ENCODE peak calls at places on chromosomes 4 and X, in eight cellular contexts. W is GM03348; O is H7; E is psoas muscle; G is left cardiac atrium; R is H9; U is stimulated activated effector memory CD8-positive, alpha-beta T cell treated with anti-CD3 and anti-CD28 coated beads, Interleukin-12 subunit alpha, Interleukin-12 subunit beta, amount 100 ng/mL, for 72 hours; X is GM06990. A is an unnamed sample.

GRCh38 chr4:37966044-37966443 is 5.8 kb downstream of the PTTG2 start:
- DNase-seq in R (no peak), E (no peak), X (no peak), W (no peak), U (no peak), G (no peak), O (no peak), A (no peak)

GRCh38 chrX:139890991-139891700 is 41.7 kb downstream of the ATP11C start:
- DNase-seq in E (no peak), W (peak), R (no peak), U (no peak), X (no peak), O (no peak), G (no peak), A (peak)

GRCh38 chr4:108427946-108428345 is 192.4 kb upstream of the RPL34 start:
- DNase-seq in E (no peak), X (no peak), G (no peak), W (peak), R (no peak), O (no peak), U (no peak), A (no peak)

GRCh38 chr4:17447675-17448298 is 64.1 kb downstream of the QDPR start:
- DNase-seq in U (peak), X (no peak), G (no peak), E (no peak), O (peak), W (peak), R (peak), A (peak)

GRCh38 chr4:129822708-129823504 is 727.0 kb downstream of the C4orf33 start:
- DNase-seq in W (no peak), E (peak), R (no peak), X (no peak), U (no peak), O (no peak), G (peak), A (no peak)

GRCh38 chr4:169305651-169306050 is 34.9 kb upstream of the SH3RF1 start:
- DNase-seq in E (peak), U (no peak), R (no peak), G (no peak), X (no peak), W (no peak), O (no peak), A (peak)

GRCh38 chr4:57099363-57099762 is 10.8 kb downstream of the IGFBP7 start:
- DNase-seq in E (no peak), O (no peak), U (no peak), W (no peak), X (no peak), G (no peak), R (no peak), A (no peak)

GRCh38 chr4:123350191-123350544 is 46.4 kb upstream of the SPRY1 start:
- DNase-seq in G (no peak), W (no peak), R (peak), E (no peak), U (no peak), O (peak), X (no peak), A (no peak)

GRCh38 chr4:164212134-164212533 is 541.8 kb upstream of the SMIM31 start:
- DNase-seq in E (no peak), R (no peak), W (no peak), X (no peak), U (no peak), O (no peak), G (no peak), A (no peak)

GRCh38 chr4:122616910-122617596 is 3.8 kb downstream of the IL21 start:
- DNase-seq in E (no peak), O (no peak), G (no peak), W (no peak), R (no peak), U (no peak), X (no peak), A (no peak)

GRCh38 chr4:8376361-8377102 is 64.0 kb downstream of the ACOX3 start:
- DNase-seq in W (no peak), X (no peak), O (no peak), U (no peak), R (no peak), E (peak), G (no peak), A (no peak)

GRCh38 chr4:139642364-139642763 is 23.3 kb upstream of the MGST2 start:
- DNase-seq in U (no peak), G (no peak), R (no peak), E (no peak), X (no peak), O (no peak), W (peak), A (peak)

GRCh38 chr4:7204656-7205387 is 12.5 kb downstream of the SORCS2 start:
- DNase-seq in W (no peak), R (no peak), E (no peak), O (no peak), U (no peak), X (no peak), G (peak), A (no peak)

GRCh38 chr4:153684182-153685073 is at the start of gene TLR2:
- DNase-seq in O (peak), E (peak), W (peak), U (peak), G (peak), R (peak), X (peak), A (peak)

GRCh38 chrX:106935175-106935574 is 15.0 kb downstream of the CLDN2 start:
- DNase-seq in O (no peak), R (no peak), G (no peak), W (peak), U (no peak), X (no peak), E (no peak), A (no peak)

A was measured in AG08395.